ENCODE peak calls at places on chromosomes 3 and 15, in nine cellular contexts. J, A, X, R, F, O, D, N and C are unnamed samples.

GRCh38 chr15:60735559-60736047 is 256.7 kb upstream of the ICE2 start:
- DNase-seq in J (peak; percentile 66), D (no peak), F (no peak), N (no peak), R (no peak), A (no peak), O (no peak), X (no peak), C (no peak)

GRCh38 chr3:195613468-195614069 is 29.8 kb upstream of the APOD start:
- DNase-seq in X (no peak), A (no peak), R (no peak), F (no peak), O (no peak), N (no peak), J (no peak), D (peak; percentile 35), C (no peak)

GRCh38 chr3:37945803-37946530 is 44.6 kb upstream of the VILL start:
- DNase-seq in R (no peak), D (peak; percentile 99), A (peak; percentile 39), F (no peak), J (no peak), O (peak; percentile 67), X (peak; percentile 75), N (no peak), C (no peak)

GRCh38 chr15:76114561-76114960 is 54.8 kb downstream of the TMEM266 start:
- DNase-seq in F (no peak), O (no peak), X (no peak), N (no peak), A (no peak), J (no peak), R (no peak), D (no peak), C (no peak)

GRCh38 chr15:98241032-98241554 is 280.6 kb downstream of the ARRDC4 start:
- DNase-seq in N (no peak), R (no peak), A (no peak), J (no peak), X (no peak), O (no peak), F (no peak), D (peak; percentile 14), C (peak; percentile 37)

GRCh38 chr15:89201465-89202005 is 19.8 kb downstream of the RLBP1 start:
- DNase-seq in F (no peak), O (no peak), N (no peak), D (no peak), J (no peak), R (no peak), X (no peak), A (no peak), C (peak; percentile 78)

GRCh38 chr15:101022876-101023275 is 103.7 kb downstream of the LRRK1 start:
- DNase-seq in J (peak; percentile 8), A (peak; percentile 6), O (no peak), R (no peak), N (no peak), F (no peak), X (no peak), D (no peak), C (no peak)

GRCh38 chr15:63015618-63016017 is 26.9 kb upstream of the TPM1 start:
- DNase-seq in O (no peak), R (no peak), F (no peak), N (peak; percentile 69), D (peak; percentile 76), A (peak; percentile 31), J (peak; percentile 60), X (no peak), C (no peak)

GRCh38 chr15:40095381-40096093 is 13.1 kb downstream of the BMF start:
- DNase-seq in R (no peak), A (no peak), N (no peak), D (no peak), J (no peak), X (no peak), O (no peak), F (no peak), C (no peak)

GRCh38 chr3:188507244-188507720 is 353.3 kb downstream of the LPP start:
- DNase-seq in J (no peak), A (no peak), N (peak; percentile 96), O (no peak), R (peak; percentile 91), D (peak; percentile 25), X (peak; percentile 92), F (no peak), C (peak; percentile 28)

GRCh38 chr3:177781686-177782161 is 584.4 kb upstream of the TBL1XR1 start:
- DNase-seq in D (no peak), R (peak; percentile 48), F (no peak), X (no peak), A (peak; percentile 74), N (peak; percentile 88), O (no peak), J (peak; percentile 51), C (no peak)

GRCh38 chr15:82572311-82572710 is 32.1 kb upstream of the RPS17 start:
- DNase-seq in J (no peak), D (no peak), F (no peak), R (no peak), N (no peak), A (no peak), X (no peak), O (no peak), C (peak; percentile 26)

DNA sequence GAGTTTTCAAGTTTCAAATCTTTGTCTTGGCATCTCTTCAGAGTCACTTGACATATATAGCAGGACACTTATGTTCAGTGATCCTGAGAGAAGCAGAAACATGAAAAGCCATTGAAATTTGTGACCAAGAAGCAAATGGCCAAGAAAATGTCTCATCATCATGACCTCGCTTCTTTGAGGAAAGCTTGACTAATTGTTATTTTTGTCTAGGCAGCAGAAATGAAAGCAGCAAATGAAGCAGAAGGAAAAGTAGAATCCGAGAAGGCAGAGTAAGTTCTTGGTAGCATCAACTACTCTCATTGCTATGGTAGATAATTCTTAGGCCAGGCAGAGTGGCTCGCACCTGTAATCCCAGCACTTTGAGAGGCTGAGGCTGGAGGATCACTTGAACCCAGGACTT is 127.7 kb upstream of the CHRM5 start:
- DNase-seq in A (no peak), X (no peak), D (no peak), N (no peak), F (no peak), O (no peak), R (no peak), J (no peak), C (no peak)
- H3K4me3 ChIP-seq in A (no peak overlapping the region), X (no peak overlapping the region), D (no peak overlapping the region), N (no peak overlapping the region), F (no peak overlapping the region), O (no peak overlapping the region), R (no peak overlapping the region), J (no peak overlapping the region), C (no peak overlapping the region)

GRCh38 chr15:68924866-68925599 is 5.3 kb upstream of the SPESP1 start:
- DNase-seq in D (peak; percentile 68), A (peak; percentile 50), J (peak; percentile 69), N (peak; percentile 70), O (peak; percentile 66), X (peak; percentile 50), F (peak; percentile 48), R (peak; percentile 23), C (peak; percentile 81)

GRCh38 chr15:68935400-68935937 is 5.1 kb downstream of the SPESP1 start:
- DNase-seq in X (no peak), O (no peak), A (no peak), N (no peak), R (no peak), F (no peak), D (no peak), J (no peak), C (no peak)

DNA sequence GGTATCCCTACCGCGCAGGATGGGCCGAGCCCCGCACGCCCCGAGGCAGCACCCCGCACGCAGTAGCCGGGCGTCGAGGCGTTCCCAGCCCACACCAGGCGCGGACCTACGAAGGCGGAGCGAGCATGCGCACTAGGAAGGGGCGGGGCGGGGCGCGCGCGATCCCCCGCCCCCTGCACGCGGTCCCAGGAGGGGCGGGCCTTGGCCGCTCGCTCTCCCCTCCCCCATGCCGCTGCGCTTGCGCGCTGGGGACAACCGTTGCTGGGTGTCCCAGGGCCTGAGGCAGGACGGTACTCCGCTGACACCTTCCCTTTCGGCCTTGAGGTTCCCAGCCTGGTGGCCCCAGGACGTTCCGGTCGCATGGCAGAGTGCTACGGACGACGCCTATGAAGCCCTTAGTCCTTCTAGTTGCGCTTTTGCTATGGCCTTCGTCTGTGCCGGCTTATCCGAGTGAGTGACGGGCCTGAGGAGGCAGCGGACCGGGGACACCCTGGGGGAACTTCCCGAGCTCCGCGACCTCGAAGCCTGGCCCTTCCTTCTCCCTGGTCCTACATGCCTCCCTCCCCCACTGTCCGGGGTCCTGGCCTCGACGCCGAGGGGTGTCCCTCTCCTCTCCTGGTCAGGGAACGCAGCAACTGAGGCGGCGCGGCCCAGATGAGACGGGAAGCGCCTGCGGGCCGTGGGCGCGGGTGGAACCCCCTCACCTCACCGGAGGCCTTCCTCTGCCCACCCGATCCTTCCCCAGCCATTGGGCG is at the start of gene SPESP1:
- DNase-seq in F (no peak), N (peak; percentile 52), J (peak; percentile 78), R (no peak), D (no peak), A (peak; percentile 38), O (no peak), X (no peak), C (peak; percentile 43)
- H3K4me3 ChIP-seq in F (no peak within 1 kb of the TSS), N (peak within 1 kb of the TSS; percentile 40), J (no peak within 1 kb of the TSS), R (no peak within 1 kb of the TSS), D (peak within 1 kb of the TSS; percentile 57), A (no peak within 1 kb of the TSS), O (no peak within 1 kb of the TSS), X (no peak within 1 kb of the TSS), C (no peak within 1 kb of the TSS)

GRCh38 chr3:143617050-143617449 is 231.2 kb downstream of the SLC9A9 start:
- DNase-seq in J (no peak), F (no peak), N (no peak), X (no peak), A (no peak), R (no peak), O (no peak), D (no peak), C (no peak)
- H3K4me3 ChIP-seq in J (no peak overlapping the region), F (no peak overlapping the region), N (no peak overlapping the region), X (no peak overlapping the region), A (no peak overlapping the region), R (no peak overlapping the region), O (no peak overlapping the region), D (no peak overlapping the region), C (no peak overlapping the region)

GRCh38 chr3:138328341-138328740 is 1.3 kb downstream of the NME9 start:
- DNase-seq in O (no peak), J (no peak), X (no peak), D (no peak), A (no peak), N (no peak), R (no peak), F (no peak), C (peak; percentile 44)

GRCh38 chr3:138331143-138331894 is 1.7 kb upstream of the NME9 start:
- DNase-seq in N (no peak), R (no peak), X (no peak), J (no peak), O (no peak), A (no peak), F (no peak), D (no peak), C (no peak)

GRCh38 chr3:138329127-138329983 is at the start of gene NME9:
- DNase-seq in A (peak; percentile 89), N (peak; percentile 77), F (peak; percentile 94), O (peak; percentile 87), J (peak; percentile 81), X (no peak), D (peak; percentile 52), R (no peak), C (peak; percentile 97)

GRCh38 chr3:138327831-138328230 is 1.8 kb downstream of the NME9 start:
- DNase-seq in O (no peak), J (no peak), D (peak; percentile 86), N (no peak), R (no peak), F (no peak), A (no peak), X (no peak), C (no peak)

DNA sequence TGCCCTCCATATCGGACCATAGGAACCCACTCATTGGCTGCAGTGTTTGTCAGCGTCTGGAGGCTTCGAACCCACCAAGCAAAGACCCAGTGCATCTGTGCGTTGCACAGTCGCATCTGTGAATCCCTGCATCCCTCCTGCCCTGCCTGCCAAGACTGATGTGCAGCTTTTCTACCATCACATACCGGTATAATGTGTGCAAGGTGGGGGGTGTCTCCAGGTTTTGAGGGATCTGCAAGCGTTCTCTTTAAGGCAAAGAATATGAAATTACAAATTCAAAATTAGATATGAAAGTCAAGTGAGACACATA is 288 bp upstream of the NME9 start:
- DNase-seq in D (no peak), N (no peak), O (no peak), F (no peak), J (no peak), R (no peak), X (no peak), A (no peak), C (no peak)
- H3K4me3 ChIP-seq in D (peak overlapping the region; percentile 46), N (peak overlapping the region; percentile 53), O (peak overlapping the region; percentile 49), F (no peak overlapping the region), J (peak overlapping the region; percentile 56), R (peak overlapping the region; percentile 57), X (peak overlapping the region; percentile 82), A (peak overlapping the region; percentile 72), C (peak overlapping the region; percentile 28)